ENCODE peak calls at places on chromosomes 13 and 19, in five cellular contexts. One of them, this sample, is unnamed.

GRCh38 chr13:112759053-112759452 is 69.2 kb downstream of the ATP11A start:
- DNase-seq in cardiac muscle cell: no peak
- DNase-seq in fibroblast of lung: no peak
- DNase-seq in tibial nerve: no peak
- DNase-seq in AG04450: no peak
- DNase-seq in this sample: no peak

GRCh38 chr19:21789761-21790160 is 22.4 kb upstream of the ZNF100 start:
- DNase-seq in AG04450: no peak
- DNase-seq in cardiac muscle cell: no peak
- DNase-seq in tibial nerve: no peak
- DNase-seq in fibroblast of lung: no peak
- DNase-seq in this sample: no peak

GRCh38 chr13:33940898-33941297 is 122.9 kb downstream of the RFC3 start:
- DNase-seq in AG04450: no peak
- DNase-seq in cardiac muscle cell: peak; percentile 24
- DNase-seq in tibial nerve: no peak
- DNase-seq in fibroblast of lung: no peak
- DNase-seq in this sample: no peak

GRCh38 chr19:41409288-41409687 is 11.7 kb downstream of the BCKDHA start:
- DNase-seq in tibial nerve: no peak
- DNase-seq in cardiac muscle cell: peak; percentile 54
- DNase-seq in AG04450: no peak
- DNase-seq in fibroblast of lung: peak; percentile 59
- DNase-seq in this sample: no peak

GRCh38 chr13:97182065-97182890 is 39.9 kb upstream of the MBNL2 start:
- DNase-seq in cardiac muscle cell: no peak
- DNase-seq in tibial nerve: no peak
- DNase-seq in fibroblast of lung: no peak
- DNase-seq in AG04450: no peak
- DNase-seq in this sample: no peak

GRCh38 chr13:48888613-48889012 is 87.1 kb upstream of the FNDC3A start:
- DNase-seq in fibroblast of lung: no peak
- DNase-seq in tibial nerve: no peak
- DNase-seq in cardiac muscle cell: no peak
- DNase-seq in AG04450: no peak
- DNase-seq in this sample: no peak

GRCh38 chr19:52140077-52140710 is 456 bp upstream of the ZNF616 start:
- DNase-seq in fibroblast of lung: peak; percentile 5
- DNase-seq in cardiac muscle cell: no peak
- DNase-seq in tibial nerve: peak; percentile 7
- DNase-seq in AG04450: no peak
- DNase-seq in this sample: no peak

GRCh38 chr13:30698023-30698422 is 37.3 kb upstream of the ALOX5AP start:
- DNase-seq in fibroblast of lung: peak; percentile 86
- DNase-seq in tibial nerve: no peak
- DNase-seq in AG04450: peak; percentile 42
- DNase-seq in cardiac muscle cell: peak; percentile 54
- DNase-seq in this sample: peak; percentile 81

GRCh38 chr13:43805681-43806128 is 18.9 kb upstream of the ENOX1 start:
- DNase-seq in AG04450: no peak
- DNase-seq in cardiac muscle cell: peak; percentile 3
- DNase-seq in tibial nerve: no peak
- DNase-seq in fibroblast of lung: peak; percentile 20
- DNase-seq in this sample: peak; percentile 27

GRCh38 chr13:113786262-113786841 is 27.3 kb downstream of the TMEM255B start:
- DNase-seq in cardiac muscle cell: peak; percentile 53
- DNase-seq in AG04450: peak; percentile 29
- DNase-seq in tibial nerve: no peak
- DNase-seq in fibroblast of lung: peak; percentile 53
- DNase-seq in this sample: peak; percentile 30

GRCh38 chr19:850221-850978 is 1.7 kb upstream of the ELANE start:
- DNase-seq in AG04450: peak; percentile 56
- DNase-seq in fibroblast of lung: peak; percentile 59
- DNase-seq in tibial nerve: peak; percentile 94
- DNase-seq in cardiac muscle cell: peak; percentile 100
- DNase-seq in this sample: peak; percentile 35

GRCh38 chr13:49690133-49690989 is 925 bp downstream of the EBPL start:
- DNase-seq in fibroblast of lung: peak; percentile 68
- DNase-seq in tibial nerve: peak; percentile 21
- DNase-seq in cardiac muscle cell: peak; percentile 71
- DNase-seq in AG04450: peak; percentile 55
- DNase-seq in this sample: peak; percentile 71

GRCh38 chr19:4814625-4815425 is 16.7 kb downstream of the TICAM1 start:
- DNase-seq in AG04450: peak; percentile 45
- DNase-seq in tibial nerve: no peak
- DNase-seq in cardiac muscle cell: no peak
- DNase-seq in fibroblast of lung: peak; percentile 47
- DNase-seq in this sample: no peak

GRCh38 chr19:31338069-31338767 is 11.0 kb downstream of the TSHZ3 start:
- DNase-seq in fibroblast of lung: peak; percentile 60
- DNase-seq in cardiac muscle cell: peak; percentile 94
- DNase-seq in tibial nerve: peak; percentile 67
- DNase-seq in AG04450: no peak
- DNase-seq in this sample: peak; percentile 66

GRCh38 chr13:106696140-106696539 is 128.2 kb upstream of the ARGLU1 start:
- DNase-seq in AG04450: no peak
- DNase-seq in tibial nerve: no peak
- DNase-seq in cardiac muscle cell: no peak
- DNase-seq in fibroblast of lung: no peak
- DNase-seq in this sample: no peak

GRCh38 chr13:98182589-98182988 is 5.5 kb upstream of the RNF113B start:
- DNase-seq in AG04450: no peak
- DNase-seq in cardiac muscle cell: no peak
- DNase-seq in tibial nerve: no peak
- DNase-seq in fibroblast of lung: no peak
- DNase-seq in this sample: no peak

GRCh38 chr19:46220038-46220615 is 9.4 kb upstream of the IGFL1 start:
- DNase-seq in cardiac muscle cell: no peak
- DNase-seq in fibroblast of lung: no peak
- DNase-seq in AG04450: no peak
- DNase-seq in tibial nerve: no peak
- DNase-seq in this sample: no peak

GRCh38 chr19:16433986-16434385 is 37.8 kb downstream of the EPS15L1 start:
- DNase-seq in cardiac muscle cell: no peak
- DNase-seq in fibroblast of lung: peak; percentile 25
- DNase-seq in AG04450: no peak
- DNase-seq in tibial nerve: no peak
- DNase-seq in this sample: no peak

GRCh38 chr19:4913996-4914735 is 4.9 kb downstream of the UHRF1 start:
- DNase-seq in tibial nerve: no peak
- DNase-seq in fibroblast of lung: peak; percentile 65
- DNase-seq in AG04450: no peak
- DNase-seq in cardiac muscle cell: no peak
- DNase-seq in this sample: no peak

GRCh38 chr19:13353625-13354024 is 152.7 kb downstream of the CACNA1A start:
- DNase-seq in tibial nerve: no peak
- DNase-seq in AG04450: no peak
- DNase-seq in cardiac muscle cell: no peak
- DNase-seq in fibroblast of lung: no peak
- DNase-seq in this sample: no peak

GRCh38 chr13:112184261-112184660 is 117.3 kb downstream of the SOX1 start:
- DNase-seq in cardiac muscle cell: no peak
- DNase-seq in AG04450: no peak
- DNase-seq in tibial nerve: no peak
- DNase-seq in fibroblast of lung: no peak
- DNase-seq in this sample: no peak

GRCh38 chr13:49292742-49293498 is 45.2 kb downstream of the CDADC1 start:
- DNase-seq in cardiac muscle cell: peak; percentile 89
- DNase-seq in tibial nerve: peak; percentile 55
- DNase-seq in fibroblast of lung: peak; percentile 80
- DNase-seq in AG04450: peak; percentile 77
- DNase-seq in this sample: peak; percentile 79

GRCh38 chr13:41416276-41416675 is 41.1 kb upstream of the RGCC start:
- DNase-seq in fibroblast of lung: no peak
- DNase-seq in cardiac muscle cell: no peak
- DNase-seq in AG04450: no peak
- DNase-seq in tibial nerve: no peak
- DNase-seq in this sample: no peak

GRCh38 chr13:29908411-29908810 is 58.0 kb upstream of the UBL3 start:
- DNase-seq in AG04450: no peak
- DNase-seq in fibroblast of lung: peak; percentile 73
- DNase-seq in tibial nerve: peak; percentile 50
- DNase-seq in cardiac muscle cell: peak; percentile 56
- DNase-seq in this sample: no peak

GRCh38 chr13:83168575-83168974 is 713.7 kb downstream of the SLITRK1 start:
- DNase-seq in fibroblast of lung: peak; percentile 20
- DNase-seq in tibial nerve: no peak
- DNase-seq in cardiac muscle cell: peak; percentile 9
- DNase-seq in AG04450: no peak
- DNase-seq in this sample: no peak

GRCh38 chr13:27970382-27971235 is 1.5 kb upstream of the CDX2 start:
- DNase-seq in tibial nerve: no peak
- DNase-seq in cardiac muscle cell: no peak
- DNase-seq in AG04450: no peak
- DNase-seq in fibroblast of lung: no peak
- DNase-seq in this sample: no peak

GRCh38 chr19:30423481-30423880 is 51.3 kb downstream of the ZNF536 start:
- DNase-seq in fibroblast of lung: no peak
- DNase-seq in AG04450: no peak
- DNase-seq in cardiac muscle cell: no peak
- DNase-seq in tibial nerve: no peak
- DNase-seq in this sample: no peak

GRCh38 chr13:34156841-34157365 is 339.0 kb downstream of the RFC3 start:
- DNase-seq in cardiac muscle cell: peak; percentile 94
- DNase-seq in AG04450: peak; percentile 72
- DNase-seq in fibroblast of lung: peak; percentile 99
- DNase-seq in tibial nerve: peak; percentile 24
- DNase-seq in this sample: peak; percentile 94

GRCh38 chr13:63396746-63397145 is 1981.1 kb upstream of the PCDH20 start:
- DNase-seq in cardiac muscle cell: no peak
- DNase-seq in tibial nerve: no peak
- DNase-seq in AG04450: no peak
- DNase-seq in fibroblast of lung: no peak
- DNase-seq in this sample: no peak

GRCh38 chr19:7506385-7507328 is 9.2 kb upstream of the ZNF358 start:
- DNase-seq in AG04450: no peak
- DNase-seq in cardiac muscle cell: peak; percentile 89
- DNase-seq in tibial nerve: peak; percentile 82
- DNase-seq in fibroblast of lung: peak; percentile 75
- DNase-seq in this sample: peak; percentile 61

GRCh38 chr19:1470864-1471513 is 8.0 kb downstream of the C19orf25 start:
- DNase-seq in fibroblast of lung: no peak
- DNase-seq in tibial nerve: no peak
- DNase-seq in cardiac muscle cell: no peak
- DNase-seq in AG04450: no peak
- DNase-seq in this sample: no peak

GRCh38 chr13:75512253-75512652 is 25.4 kb downstream of the COMMD6 start:
- DNase-seq in AG04450: no peak
- DNase-seq in cardiac muscle cell: peak; percentile 12
- DNase-seq in tibial nerve: no peak
- DNase-seq in fibroblast of lung: no peak
- DNase-seq in this sample: no peak

GRCh38 chr13:75514080-75515040 is 23.3 kb downstream of the COMMD6 start:
- DNase-seq in tibial nerve: no peak
- DNase-seq in cardiac muscle cell: peak; percentile 60
- DNase-seq in fibroblast of lung: peak; percentile 42
- DNase-seq in AG04450: no peak
- DNase-seq in this sample: peak; percentile 35

GRCh38 chr13:75508002-75508548 is 26.1 kb upstream of the TBC1D4 start:
- DNase-seq in cardiac muscle cell: no peak
- DNase-seq in fibroblast of lung: no peak
- DNase-seq in AG04450: no peak
- DNase-seq in tibial nerve: no peak
- DNase-seq in this sample: no peak

GRCh38 chr13:75513271-75513670 is 24.4 kb downstream of the COMMD6 start:
- DNase-seq in AG04450: no peak
- DNase-seq in fibroblast of lung: no peak
- DNase-seq in tibial nerve: no peak
- DNase-seq in cardiac muscle cell: no peak
- DNase-seq in this sample: no peak

GRCh38 chr13:75511226-75511625 is 26.4 kb downstream of the COMMD6 start:
- DNase-seq in fibroblast of lung: no peak
- DNase-seq in tibial nerve: no peak
- DNase-seq in cardiac muscle cell: no peak
- DNase-seq in AG04450: no peak
- DNase-seq in this sample: no peak
- H3K27ac ChIP-seq in fibroblast of lung: no peak overlapping the region
- H3K27ac ChIP-seq in tibial nerve: no peak overlapping the region
- H3K27ac ChIP-seq in cardiac muscle cell: no peak overlapping the region
- H3K27ac ChIP-seq in AG04450: no peak overlapping the region
- H3K27ac ChIP-seq in this sample: no peak overlapping the region

DNA sequence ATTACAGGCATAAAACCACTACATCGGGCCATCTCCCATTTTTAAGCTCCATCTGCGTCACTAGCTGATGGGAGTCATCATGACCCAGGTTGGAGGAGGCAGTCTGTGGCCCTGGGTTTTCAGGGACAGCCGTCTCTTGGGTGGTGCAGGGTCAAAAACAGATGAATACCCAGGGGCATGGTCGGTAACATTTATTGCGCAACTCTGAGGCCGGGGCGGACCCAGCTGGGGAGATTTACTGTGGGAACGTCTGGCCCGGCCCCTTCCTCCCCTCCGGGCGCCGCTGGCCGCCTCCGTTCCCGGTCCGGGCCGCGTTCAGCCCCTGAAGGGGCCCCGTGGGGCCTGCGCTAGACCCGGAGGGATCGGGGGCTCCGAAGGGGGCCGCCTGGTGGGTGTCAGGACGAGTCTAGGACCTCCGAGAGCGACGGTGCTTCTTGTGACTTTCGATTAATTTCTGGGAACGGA is 1.3 kb upstream of the RGL3 start:
- DNase-seq in AG04450: no peak
- DNase-seq in fibroblast of lung: no peak
- DNase-seq in tibial nerve: peak; percentile 36
- DNase-seq in cardiac muscle cell: peak; percentile 63
- DNase-seq in this sample: no peak
- H3K4me3 ChIP-seq in AG04450: peak overlapping the region; percentile 22
- H3K4me3 ChIP-seq in fibroblast of lung: peak overlapping the region; percentile 22
- H3K4me3 ChIP-seq in tibial nerve: peak overlapping the region; percentile 36
- H3K4me3 ChIP-seq in cardiac muscle cell: peak overlapping the region; percentile 20
- H3K4me3 ChIP-seq in this sample: peak overlapping the region; percentile 20

DNA sequence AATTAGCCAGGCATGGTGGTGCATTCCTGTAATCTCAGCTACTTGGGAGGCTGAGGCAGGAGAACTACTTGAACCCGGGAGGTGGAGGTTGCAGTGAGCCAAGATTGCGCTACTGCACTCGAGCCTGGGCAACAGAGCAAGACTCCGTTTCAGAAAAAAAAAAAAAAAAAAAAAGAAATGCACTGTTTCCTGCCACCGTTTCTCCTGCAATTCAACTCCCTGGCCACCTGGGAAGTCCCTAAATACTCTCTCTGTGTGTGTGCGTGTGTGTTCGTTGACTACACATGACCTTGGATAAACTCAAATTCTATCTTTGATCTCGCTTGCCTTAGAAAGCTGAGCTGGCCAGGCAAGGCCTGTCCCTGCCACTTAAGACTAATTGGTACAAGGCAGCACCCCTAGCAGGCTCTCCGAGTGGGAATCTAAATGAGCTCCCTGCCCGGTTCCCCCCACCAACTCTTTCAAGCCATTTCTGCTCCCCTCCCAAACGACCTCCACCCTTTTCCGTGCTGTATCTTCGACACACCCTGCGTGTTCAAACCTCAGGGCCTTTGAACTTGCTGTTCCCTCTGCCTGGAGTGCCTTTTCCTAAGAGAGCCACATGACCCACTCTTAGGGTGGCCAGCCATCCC is 5.2 kb upstream of the BCAT2 start:
- DNase-seq in cardiac muscle cell: no peak
- DNase-seq in tibial nerve: no peak
- DNase-seq in fibroblast of lung: peak; percentile 11
- DNase-seq in AG04450: no peak
- DNase-seq in this sample: no peak
- TF ChIP-seq CTCF in cardiac muscle cell: no peak
- TF ChIP-seq CTCF in tibial nerve: no peak
- TF ChIP-seq CTCF in fibroblast of lung: no peak
- TF ChIP-seq CTCF in AG04450: no peak
- TF ChIP-seq CTCF in this sample: peak; percentile 5

GRCh38 chr13:111046590-111047141 is 68.4 kb upstream of the ARHGEF7 start:
- DNase-seq in cardiac muscle cell: peak; percentile 34
- DNase-seq in AG04450: peak; percentile 26
- DNase-seq in tibial nerve: no peak
- DNase-seq in fibroblast of lung: peak; percentile 15
- DNase-seq in this sample: peak; percentile 59
- H3K27ac ChIP-seq in cardiac muscle cell: no peak overlapping the region
- H3K27ac ChIP-seq in AG04450: peak overlapping the region; percentile 42
- H3K27ac ChIP-seq in tibial nerve: no peak overlapping the region
- H3K27ac ChIP-seq in fibroblast of lung: no peak overlapping the region
- H3K27ac ChIP-seq in this sample: no peak overlapping the region